ENCODE peak calls at places on chromosomes 6 and 20, in ten cellular contexts. O is cardiac muscle cell, M is astrocyte of the spinal cord, R is GM23338, K is heart right ventricle, G is iPS DF 6.9, P is Peyer's patch, D is fibroblast of mammary gland, A is mucosa of descending colon, J is IMR-90. S is an unnamed sample.

GRCh38 chr6:104325341-104326172 is 534.2 kb downstream of the HACE1 start:
- DNase-seq in O (peak; percentile 73), M (peak; percentile 30), R (peak; percentile 47), K (no peak), G (no peak), P (no peak), D (peak; percentile 52), A (peak; percentile 6), J (no peak), S (no peak)

GRCh38 chr6:146803601-146804000 is 204.8 kb downstream of the ADGB start:
- DNase-seq in O (peak; percentile 36), M (no peak), R (no peak), K (no peak), G (no peak), P (no peak), D (no peak), A (peak; percentile 10), J (no peak), S (no peak)

GRCh38 chr6:156395276-156395675 is 381.9 kb upstream of the ARID1B start:
- DNase-seq in O (no peak), M (no peak), R (no peak), K (no peak), G (no peak), P (peak; percentile 52), D (no peak), A (peak; percentile 85), J (no peak), S (no peak)

GRCh38 chr20:5073154-5074049 is 46.4 kb downstream of the PCNA start:
- DNase-seq in O (peak; percentile 58), M (peak; percentile 56), R (peak; percentile 34), K (peak; percentile 88), G (no peak), P (peak; percentile 88), D (peak; percentile 66), A (peak; percentile 95), J (peak; percentile 22), S (no peak)

GRCh38 chr6:161035182-161035980 is 43.8 kb downstream of the MAP3K4 start:
- DNase-seq in O (no peak), M (no peak), R (peak; percentile 58), K (no peak), G (no peak), P (no peak), D (no peak), A (no peak), J (no peak), S (no peak)

GRCh38 chr20:44407402-44408184 is 52.1 kb downstream of the HNF4A start:
- DNase-seq in O (peak; percentile 66), M (peak; percentile 59), R (no peak), K (no peak), G (no peak), P (peak; percentile 89), D (peak; percentile 50), A (peak; percentile 91), J (peak; percentile 14), S (no peak)

GRCh38 chr6:137240168-137240567 is 21.0 kb upstream of the IFNGR1 start:
- DNase-seq in O (peak; percentile 95), M (peak; percentile 58), R (no peak), K (no peak), G (no peak), P (no peak), D (peak; percentile 98), A (no peak), J (peak; percentile 83), S (no peak)

GRCh38 chr20:35055445-35056276 is 36.9 kb downstream of the TRPC4AP start:
- DNase-seq in O (peak; percentile 87), M (peak; percentile 26), R (no peak), K (no peak), G (no peak), P (no peak), D (no peak), A (no peak), J (peak; percentile 38), S (no peak)

GRCh38 chr6:83914953-83915352 is 55.5 kb downstream of the CYB5R4 start:
- DNase-seq in O (peak; percentile 2), M (no peak), R (no peak), K (no peak), G (no peak), P (no peak), D (no peak), A (no peak), J (peak; percentile 5), S (no peak)

GRCh38 chr6:137236581-137237355 is 17.6 kb upstream of the IFNGR1 start:
- DNase-seq in O (no peak), M (no peak), R (no peak), K (no peak), G (no peak), P (no peak), D (no peak), A (no peak), J (no peak), S (no peak)

GRCh38 chr20:1240549-1240948 is 14.7 kb downstream of the RAD21L1 start:
- DNase-seq in O (no peak), M (no peak), R (no peak), K (no peak), G (no peak), P (no peak), D (no peak), A (no peak), J (no peak), S (no peak)

GRCh38 chr20:50788045-50788867 is 6.6 kb upstream of the BCAS4 start:
- DNase-seq in O (peak; percentile 88), M (peak; percentile 57), R (no peak), K (no peak), G (no peak), P (no peak), D (peak; percentile 81), A (peak; percentile 33), J (peak; percentile 68), S (no peak)

GRCh38 chr6:158442309-158442705 is 117.6 kb upstream of the TMEM181 start:
- DNase-seq in O (no peak), M (no peak), R (no peak), K (no peak), G (no peak), P (no peak), D (no peak), A (no peak), J (no peak), S (no peak)

GRCh38 chr6:75268121-75268987 is 16.2 kb downstream of the TMEM30A start:
- DNase-seq in O (no peak), M (no peak), R (peak; percentile 94), K (no peak), G (no peak), P (no peak), D (peak; percentile 49), A (no peak), J (peak; percentile 54), S (no peak)
- H3K4me3 ChIP-seq in O (no peak overlapping the region), M (no peak overlapping the region), R (peak overlapping the region; percentile 13), K (no peak overlapping the region), G (no peak overlapping the region), P (no peak overlapping the region), D (no peak overlapping the region), A (no peak overlapping the region), J (no peak overlapping the region), S (no peak overlapping the region)

GRCh38 chr20:3681352-3681930 is 369 bp downstream of the ADAM33 start:
- DNase-seq in O (no peak), M (no peak), R (no peak), K (no peak), G (no peak), P (no peak), D (no peak), A (no peak), J (no peak), S (no peak)

GRCh38 chr20:3678198-3678597 is 3.6 kb downstream of the ADAM33 start:
- DNase-seq in O (no peak), M (no peak), R (no peak), K (no peak), G (no peak), P (no peak), D (no peak), A (no peak), J (no peak), S (no peak)

GRCh38 chr20:3680701-3681351 is 984 bp downstream of the ADAM33 start:
- DNase-seq in O (no peak), M (no peak), R (no peak), K (no peak), G (no peak), P (no peak), D (no peak), A (no peak), J (no peak), S (no peak)

GRCh38 chr20:3678893-3679720 is 2.7 kb downstream of the ADAM33 start:
- DNase-seq in O (no peak), M (no peak), R (no peak), K (no peak), G (no peak), P (no peak), D (peak; percentile 52), A (no peak), J (no peak), S (no peak)

DNA sequence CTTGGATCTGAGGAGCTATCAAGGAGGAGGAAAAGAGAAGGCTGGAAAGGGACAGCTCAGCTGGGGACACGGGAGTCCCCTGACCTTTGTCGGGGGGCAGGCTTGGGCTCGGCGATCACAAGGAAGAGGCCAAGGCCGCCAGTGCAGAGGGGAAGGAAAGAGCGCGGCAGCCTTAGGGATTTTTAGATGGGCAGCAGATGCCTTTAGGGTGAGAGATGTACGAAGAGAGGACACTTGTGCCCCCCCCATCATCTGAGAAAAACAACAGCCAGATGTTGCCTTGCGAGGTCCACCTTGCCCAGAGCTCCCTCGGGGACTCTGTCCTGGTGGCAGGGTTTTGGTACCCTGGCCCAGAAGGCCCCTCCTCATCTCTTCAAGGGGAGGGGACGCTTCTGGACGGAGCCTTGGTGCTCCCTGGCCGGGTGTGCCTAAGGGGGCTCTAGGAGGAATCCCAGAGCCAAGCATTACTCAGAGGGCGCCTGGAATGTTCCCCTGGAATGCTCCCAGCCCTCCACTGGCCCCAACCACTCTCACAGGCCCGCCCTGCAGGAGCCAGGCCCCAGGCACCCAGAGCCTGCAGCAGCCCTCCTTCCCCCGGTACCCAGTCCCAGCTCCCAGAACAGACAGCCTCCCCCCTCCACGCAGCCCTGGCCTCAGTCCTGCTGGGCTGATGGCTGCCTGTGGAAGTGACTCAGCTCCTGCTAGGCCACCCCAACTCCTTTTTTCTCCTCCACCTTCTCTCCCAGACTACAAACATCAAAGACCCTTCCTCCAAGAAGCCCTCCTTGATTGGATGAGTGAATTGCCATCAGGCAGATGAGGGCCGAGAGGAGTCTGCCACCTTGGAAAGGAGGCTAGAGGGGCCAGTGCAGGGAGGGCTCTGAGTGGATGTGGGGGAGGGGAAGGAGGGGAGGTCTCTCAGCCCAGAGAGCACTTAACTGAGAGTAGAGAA is 1.8 kb downstream of the ADAM33 start:
- DNase-seq in O (peak; percentile 77), M (peak; percentile 78), R (peak; percentile 66), K (no peak), G (no peak), P (no peak), D (peak; percentile 92), A (peak; percentile 15), J (peak; percentile 48), S (no peak)
- H3K4me3 ChIP-seq in O (no peak overlapping the region), M (peak overlapping the region; percentile 44), R (no peak overlapping the region), K (peak overlapping the region; percentile 63), G (no peak overlapping the region), P (peak overlapping the region; percentile 26), D (peak overlapping the region; percentile 68), A (no peak overlapping the region), J (no peak overlapping the region), S (no peak overlapping the region)

GRCh38 chr6:154277578-154278128 is 79.0 kb downstream of the IPCEF1 start:
- DNase-seq in O (no peak), M (no peak), R (no peak), K (no peak), G (no peak), P (no peak), D (no peak), A (no peak), J (no peak), S (no peak)
- H3K4me3 ChIP-seq in O (no peak overlapping the region), M (no peak overlapping the region), R (no peak overlapping the region), K (no peak overlapping the region), G (no peak overlapping the region), P (no peak overlapping the region), D (peak overlapping the region; percentile 36), A (no peak overlapping the region), J (no peak overlapping the region), S (no peak overlapping the region)

GRCh38 chr6:17392978-17393334 is 439 bp upstream of the CAP2 start:
- DNase-seq in O (no peak), M (no peak), R (no peak), K (no peak), G (no peak), P (no peak), D (no peak), A (no peak), J (no peak), S (no peak)
- H3K4me3 ChIP-seq in O (peak overlapping the region; percentile 79), M (peak overlapping the region; percentile 67), R (peak overlapping the region; percentile 54), K (peak overlapping the region; percentile 63), G (peak overlapping the region; percentile 66), P (peak overlapping the region; percentile 36), D (peak overlapping the region; percentile 52), A (no peak overlapping the region), J (peak overlapping the region; percentile 53), S (no peak overlapping the region)